ENCODE peak calls at places on chromosome 3, in ten cellular contexts. One of them, this sample, is unnamed.

GRCh38 chr3:171526869-171527268 is 66.7 kb upstream of the TNIK start:
- DNase-seq in breast epithelium: no peak
- DNase-seq in SK-N-SH: no peak
- DNase-seq in HCT116: no peak
- DNase-seq in sigmoid colon: no peak
- DNase-seq in K562: no peak
- DNase-seq in upper lobe of left lung: no peak
- DNase-seq in GM23338: no peak
- DNase-seq in spleen: no peak
- DNase-seq in HepG2: peak; percentile 28
- DNase-seq in this sample: no peak

GRCh38 chr3:52784931-52785590 is 7.7 kb downstream of the ITIH1 start:
- DNase-seq in breast epithelium: no peak
- DNase-seq in SK-N-SH: no peak
- DNase-seq in HCT116: no peak
- DNase-seq in sigmoid colon: peak; percentile 30
- DNase-seq in K562: no peak
- DNase-seq in upper lobe of left lung: no peak
- DNase-seq in GM23338: no peak
- DNase-seq in spleen: peak; percentile 54
- DNase-seq in HepG2: no peak
- DNase-seq in this sample: peak; percentile 48

GRCh38 chr3:176359211-176359610 is 838.1 kb downstream of the TBL1XR1 start:
- DNase-seq in breast epithelium: no peak
- DNase-seq in SK-N-SH: peak; percentile 13
- DNase-seq in HCT116: no peak
- DNase-seq in sigmoid colon: no peak
- DNase-seq in K562: no peak
- DNase-seq in upper lobe of left lung: no peak
- DNase-seq in GM23338: peak; percentile 46
- DNase-seq in spleen: no peak
- DNase-seq in HepG2: no peak
- DNase-seq in this sample: no peak

GRCh38 chr3:15097889-15098288 is 1.1 kb downstream of the RBSN start:
- DNase-seq in breast epithelium: no peak
- DNase-seq in SK-N-SH: no peak
- DNase-seq in HCT116: no peak
- DNase-seq in sigmoid colon: no peak
- DNase-seq in K562: no peak
- DNase-seq in upper lobe of left lung: no peak
- DNase-seq in GM23338: no peak
- DNase-seq in spleen: no peak
- DNase-seq in HepG2: no peak
- DNase-seq in this sample: no peak

GRCh38 chr3:131756405-131756804 is 253.6 kb upstream of the MRPL3 start:
- DNase-seq in breast epithelium: no peak
- DNase-seq in SK-N-SH: no peak
- DNase-seq in HCT116: no peak
- DNase-seq in sigmoid colon: no peak
- DNase-seq in K562: no peak
- DNase-seq in upper lobe of left lung: no peak
- DNase-seq in GM23338: peak; percentile 31
- DNase-seq in spleen: no peak
- DNase-seq in HepG2: no peak
- DNase-seq in this sample: no peak

GRCh38 chr3:101310580-101311375 is 9.6 kb downstream of the IMPG2 start:
- DNase-seq in breast epithelium: no peak
- DNase-seq in SK-N-SH: no peak
- DNase-seq in HCT116: no peak
- DNase-seq in sigmoid colon: peak; percentile 59
- DNase-seq in K562: no peak
- DNase-seq in upper lobe of left lung: no peak
- DNase-seq in GM23338: no peak
- DNase-seq in spleen: no peak
- DNase-seq in HepG2: no peak
- DNase-seq in this sample: no peak

GRCh38 chr3:87076951-87077350 is 86.0 kb upstream of the VGLL3 start:
- DNase-seq in breast epithelium: no peak
- DNase-seq in SK-N-SH: no peak
- DNase-seq in HCT116: no peak
- DNase-seq in sigmoid colon: no peak
- DNase-seq in K562: no peak
- DNase-seq in upper lobe of left lung: no peak
- DNase-seq in GM23338: no peak
- DNase-seq in spleen: no peak
- DNase-seq in HepG2: peak; percentile 2
- DNase-seq in this sample: no peak

GRCh38 chr3:147493666-147494065 is 84.5 kb downstream of the ZIC1 start:
- DNase-seq in breast epithelium: no peak
- DNase-seq in SK-N-SH: no peak
- DNase-seq in HCT116: peak; percentile 0
- DNase-seq in sigmoid colon: no peak
- DNase-seq in K562: no peak
- DNase-seq in upper lobe of left lung: no peak
- DNase-seq in GM23338: no peak
- DNase-seq in spleen: no peak
- DNase-seq in HepG2: no peak
- DNase-seq in this sample: no peak

GRCh38 chr3:148930785-148931184 is 60.6 kb upstream of the GYG1 start:
- DNase-seq in breast epithelium: no peak
- DNase-seq in SK-N-SH: no peak
- DNase-seq in HCT116: no peak
- DNase-seq in sigmoid colon: no peak
- DNase-seq in K562: no peak
- DNase-seq in upper lobe of left lung: no peak
- DNase-seq in GM23338: no peak
- DNase-seq in spleen: no peak
- DNase-seq in HepG2: no peak
- DNase-seq in this sample: no peak

GRCh38 chr3:165643433-165643824 is 193.8 kb downstream of the BCHE start:
- DNase-seq in breast epithelium: no peak
- DNase-seq in SK-N-SH: no peak
- DNase-seq in HCT116: no peak
- DNase-seq in sigmoid colon: no peak
- DNase-seq in K562: no peak
- DNase-seq in upper lobe of left lung: no peak
- DNase-seq in GM23338: no peak
- DNase-seq in spleen: no peak
- DNase-seq in HepG2: no peak
- DNase-seq in this sample: no peak

GRCh38 chr3:109702252-109702651 is 364.9 kb upstream of the DPPA4 start:
- DNase-seq in breast epithelium: no peak
- DNase-seq in SK-N-SH: no peak
- DNase-seq in HCT116: no peak
- DNase-seq in sigmoid colon: no peak
- DNase-seq in K562: no peak
- DNase-seq in upper lobe of left lung: no peak
- DNase-seq in GM23338: no peak
- DNase-seq in spleen: no peak
- DNase-seq in HepG2: no peak
- DNase-seq in this sample: no peak

GRCh38 chr3:69255928-69256327 is 130.0 kb downstream of the FRMD4B start:
- DNase-seq in breast epithelium: no peak
- DNase-seq in SK-N-SH: peak; percentile 33
- DNase-seq in HCT116: no peak
- DNase-seq in sigmoid colon: no peak
- DNase-seq in K562: no peak
- DNase-seq in upper lobe of left lung: no peak
- DNase-seq in GM23338: no peak
- DNase-seq in spleen: no peak
- DNase-seq in HepG2: peak; percentile 56
- DNase-seq in this sample: no peak

GRCh38 chr3:52221563-52222318 is 3.7 kb downstream of the TLR9 start:
- DNase-seq in breast epithelium: no peak
- DNase-seq in SK-N-SH: no peak
- DNase-seq in HCT116: no peak
- DNase-seq in sigmoid colon: no peak
- DNase-seq in K562: no peak
- DNase-seq in upper lobe of left lung: peak; percentile 21
- DNase-seq in GM23338: no peak
- DNase-seq in spleen: peak; percentile 88
- DNase-seq in HepG2: no peak
- DNase-seq in this sample: no peak

GRCh38 chr3:12049675-12050074 is 45.5 kb downstream of the SYN2 start:
- DNase-seq in breast epithelium: no peak
- DNase-seq in SK-N-SH: no peak
- DNase-seq in HCT116: no peak
- DNase-seq in sigmoid colon: no peak
- DNase-seq in K562: no peak
- DNase-seq in upper lobe of left lung: no peak
- DNase-seq in GM23338: peak; percentile 49
- DNase-seq in spleen: no peak
- DNase-seq in HepG2: no peak
- DNase-seq in this sample: no peak

GRCh38 chr3:22969276-22969675 is 233.9 kb upstream of the UBE2E2 start:
- DNase-seq in breast epithelium: no peak
- DNase-seq in SK-N-SH: no peak
- DNase-seq in HCT116: no peak
- DNase-seq in sigmoid colon: no peak
- DNase-seq in K562: no peak
- DNase-seq in upper lobe of left lung: no peak
- DNase-seq in GM23338: no peak
- DNase-seq in spleen: no peak
- DNase-seq in HepG2: no peak
- DNase-seq in this sample: no peak

GRCh38 chr3:157754415-157754814 is 251.2 kb upstream of the VEPH1 start:
- DNase-seq in breast epithelium: no peak
- DNase-seq in SK-N-SH: peak; percentile 33
- DNase-seq in HCT116: no peak
- DNase-seq in sigmoid colon: no peak
- DNase-seq in K562: no peak
- DNase-seq in upper lobe of left lung: no peak
- DNase-seq in GM23338: peak; percentile 38
- DNase-seq in spleen: no peak
- DNase-seq in HepG2: no peak
- DNase-seq in this sample: no peak
- TF ChIP-seq POLR2AphosphoS5 in breast epithelium: no peak
- TF ChIP-seq POLR2AphosphoS5 in SK-N-SH: no peak
- TF ChIP-seq POLR2AphosphoS5 in HCT116: no peak
- TF ChIP-seq POLR2AphosphoS5 in sigmoid colon: no peak
- TF ChIP-seq POLR2AphosphoS5 in K562: no peak
- TF ChIP-seq POLR2AphosphoS5 in upper lobe of left lung: no peak
- TF ChIP-seq POLR2AphosphoS5 in GM23338: no peak
- TF ChIP-seq POLR2AphosphoS5 in spleen: no peak
- TF ChIP-seq POLR2AphosphoS5 in HepG2: no peak
- TF ChIP-seq POLR2AphosphoS5 in this sample: no peak

DNA sequence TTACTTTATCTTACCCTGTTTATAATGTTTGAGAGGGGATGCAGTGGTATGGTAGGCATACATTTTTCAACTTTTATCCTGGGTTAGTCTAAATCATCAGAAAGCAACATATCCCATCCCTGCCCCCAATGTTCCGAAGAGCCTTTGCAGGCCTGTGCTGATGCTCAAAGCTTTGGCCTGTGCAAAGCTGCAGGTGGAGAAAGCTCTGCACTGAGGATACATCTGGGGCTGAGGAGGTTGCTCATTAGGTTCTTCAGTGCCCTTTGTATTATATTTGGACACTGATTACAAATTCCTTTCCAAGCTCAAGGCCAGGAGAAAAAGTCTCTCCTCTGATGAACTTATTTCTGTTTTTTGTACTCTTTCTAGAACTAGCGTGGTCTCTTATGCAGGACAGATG is 325.4 kb upstream of the LRRFIP2 start:
- DNase-seq in breast epithelium: no peak
- DNase-seq in SK-N-SH: no peak
- DNase-seq in HCT116: no peak
- DNase-seq in sigmoid colon: no peak
- DNase-seq in K562: no peak
- DNase-seq in upper lobe of left lung: no peak
- DNase-seq in GM23338: no peak
- DNase-seq in spleen: no peak
- DNase-seq in HepG2: no peak
- DNase-seq in this sample: no peak
- H3K4me3 ChIP-seq in breast epithelium: no peak overlapping the region
- H3K4me3 ChIP-seq in SK-N-SH: no peak overlapping the region
- H3K4me3 ChIP-seq in HCT116: no peak overlapping the region
- H3K4me3 ChIP-seq in sigmoid colon: no peak overlapping the region
- H3K4me3 ChIP-seq in K562: no peak overlapping the region
- H3K4me3 ChIP-seq in upper lobe of left lung: no peak overlapping the region
- H3K4me3 ChIP-seq in GM23338: no peak overlapping the region
- H3K4me3 ChIP-seq in spleen: no peak overlapping the region
- H3K4me3 ChIP-seq in HepG2: no peak overlapping the region
- H3K4me3 ChIP-seq in this sample: no peak overlapping the region

DNA sequence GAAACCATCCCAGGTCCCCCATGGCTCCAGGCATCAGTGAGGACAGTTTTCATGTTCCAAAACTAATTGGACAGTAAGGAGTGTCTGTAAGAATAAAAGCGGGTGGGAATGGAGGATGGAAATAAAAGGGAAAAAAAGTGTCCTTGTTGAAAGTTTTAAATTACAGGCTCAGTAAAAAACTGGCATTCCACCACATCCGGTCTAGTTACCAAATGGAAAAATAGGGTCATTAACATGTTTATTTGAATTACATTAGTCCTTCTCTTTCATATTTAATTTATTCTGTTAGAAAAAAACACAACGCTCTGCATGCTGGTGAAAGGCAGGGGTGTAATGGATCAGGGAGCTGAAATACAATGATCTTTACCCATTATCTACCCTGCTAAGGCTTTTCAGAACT is 117.5 kb downstream of the TIGIT start:
- DNase-seq in breast epithelium: no peak
- DNase-seq in SK-N-SH: no peak
- DNase-seq in HCT116: no peak
- DNase-seq in sigmoid colon: no peak
- DNase-seq in K562: no peak
- DNase-seq in upper lobe of left lung: no peak
- DNase-seq in GM23338: no peak
- DNase-seq in spleen: no peak
- DNase-seq in HepG2: no peak
- DNase-seq in this sample: no peak
- TF ChIP-seq POLR2AphosphoS5 in breast epithelium: no peak
- TF ChIP-seq POLR2AphosphoS5 in SK-N-SH: no peak
- TF ChIP-seq POLR2AphosphoS5 in HCT116: no peak
- TF ChIP-seq POLR2AphosphoS5 in sigmoid colon: no peak
- TF ChIP-seq POLR2AphosphoS5 in K562: no peak
- TF ChIP-seq POLR2AphosphoS5 in upper lobe of left lung: no peak
- TF ChIP-seq POLR2AphosphoS5 in GM23338: no peak
- TF ChIP-seq POLR2AphosphoS5 in spleen: no peak
- TF ChIP-seq POLR2AphosphoS5 in HepG2: no peak
- TF ChIP-seq POLR2AphosphoS5 in this sample: no peak

GRCh38 chr3:26703519-26703918 is 80.9 kb downstream of the LRRC3B start:
- DNase-seq in breast epithelium: no peak
- DNase-seq in SK-N-SH: no peak
- DNase-seq in HCT116: no peak
- DNase-seq in sigmoid colon: no peak
- DNase-seq in K562: no peak
- DNase-seq in upper lobe of left lung: no peak
- DNase-seq in GM23338: no peak
- DNase-seq in spleen: no peak
- DNase-seq in HepG2: no peak
- DNase-seq in this sample: no peak

DNA sequence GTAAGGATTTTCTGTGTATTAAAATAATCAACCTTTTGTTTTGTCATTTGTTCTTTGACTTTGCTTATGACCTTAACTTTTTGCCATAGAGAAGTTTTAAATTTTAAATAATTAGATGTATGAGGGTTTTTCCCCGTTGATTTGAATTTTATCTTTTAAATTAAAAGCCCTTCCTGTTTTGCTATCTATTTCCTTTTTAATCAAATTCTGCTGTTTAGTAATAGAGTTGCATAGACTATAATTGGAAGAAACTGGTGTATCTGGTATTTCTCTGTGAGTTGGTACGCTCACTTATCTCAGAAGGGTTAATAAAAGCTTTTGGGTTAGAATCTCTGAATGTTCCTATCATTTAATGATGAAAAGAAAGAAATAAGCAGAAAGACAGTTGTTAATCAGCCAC is 82.2 kb downstream of the LRRC3B start:
- DNase-seq in breast epithelium: no peak
- DNase-seq in SK-N-SH: peak; percentile 21
- DNase-seq in HCT116: no peak
- DNase-seq in sigmoid colon: no peak
- DNase-seq in K562: no peak
- DNase-seq in upper lobe of left lung: no peak
- DNase-seq in GM23338: no peak
- DNase-seq in spleen: no peak
- DNase-seq in HepG2: no peak
- DNase-seq in this sample: no peak
- H3K4me3 ChIP-seq in breast epithelium: no peak overlapping the region
- H3K4me3 ChIP-seq in SK-N-SH: no peak overlapping the region
- H3K4me3 ChIP-seq in HCT116: no peak overlapping the region
- H3K4me3 ChIP-seq in sigmoid colon: no peak overlapping the region
- H3K4me3 ChIP-seq in K562: no peak overlapping the region
- H3K4me3 ChIP-seq in upper lobe of left lung: no peak overlapping the region
- H3K4me3 ChIP-seq in GM23338: no peak overlapping the region
- H3K4me3 ChIP-seq in spleen: no peak overlapping the region
- H3K4me3 ChIP-seq in HepG2: no peak overlapping the region
- H3K4me3 ChIP-seq in this sample: no peak overlapping the region